ENCODE peak calls at places on chromosomes 3 and 15, in six cellular contexts. E is colonic mucosa, N is fibroblast of pulmonary artery, Y is GOT3, U is NCI-H774, K is pancreas. B is an unnamed sample.

GRCh38 chr3:31606453-31606852 is 73.7 kb downstream of the STT3B start:
- DNase-seq in E (no peak), N (no peak), Y (no peak), U (no peak), K (no peak), B (no peak)

GRCh38 chr3:126781889-126782491 is 78.0 kb downstream of the CHCHD6 start:
- DNase-seq in E (no peak), N (peak; percentile 42), Y (no peak), U (no peak), K (no peak), B (peak; percentile 91)

GRCh38 chr3:45693941-45694521 is 4.8 kb downstream of the SACM1L start:
- DNase-seq in E (no peak), N (no peak), Y (no peak), U (no peak), K (no peak), B (no peak)

GRCh38 chr3:125212096-125212508 is 446 bp downstream of the SLC12A8 start:
- DNase-seq in E (peak; percentile 34), N (no peak), Y (no peak), U (no peak), K (peak; percentile 76), B (peak; percentile 33)

GRCh38 chr3:109325109-109325508 is 8.8 kb upstream of the DPPA2 start:
- DNase-seq in E (no peak), N (no peak), Y (no peak), U (no peak), K (no peak), B (no peak)

GRCh38 chr3:72474775-72475174 is 373.5 kb downstream of the SHQ1 start:
- DNase-seq in E (no peak), N (no peak), Y (no peak), U (no peak), K (no peak), B (no peak)

GRCh38 chr3:194837457-194838135 is 151.9 kb downstream of the FAM43A start:
- DNase-seq in E (no peak), N (no peak), Y (no peak), U (no peak), K (no peak), B (no peak)

GRCh38 chr15:29849218-29849617 is 26.9 kb upstream of the TJP1 start:
- DNase-seq in E (no peak), N (no peak), Y (no peak), U (no peak), K (no peak), B (no peak)

GRCh38 chr3:52777959-52778805 is 783 bp downstream of the ITIH1 start:
- DNase-seq in E (no peak), N (no peak), Y (no peak), U (no peak), K (peak; percentile 44), B (no peak)